ENCODE peak calls at places on chromosome 14, in nine cellular contexts. One of them, this sample, is unnamed. For H3K4me1, the result is how much of the 10 kb centered on the place peaks cover.

GRCh38 chr14:63867926-63868921 is 15.4 kb downstream of the SYNE2 start:
- ATAC-seq in HepG2: no peak
- ATAC-seq in psoas muscle: no peak
- ATAC-seq in lower lobe of right lung: no peak
- ATAC-seq in CD8-positive, alpha-beta T cell: no peak
- ATAC-seq in body of pancreas: peak
- ATAC-seq in RWPE2: no peak
- ATAC-seq in heart right ventricle: no peak
- ATAC-seq in upper lobe of left lung: no peak
- ATAC-seq in this sample: no peak

GRCh38 chr14:91258021-91258618 is 13.6 kb upstream of the GPR68 start:
- ATAC-seq in HepG2: no peak
- ATAC-seq in psoas muscle: peak
- ATAC-seq in lower lobe of right lung: peak
- ATAC-seq in CD8-positive, alpha-beta T cell: no peak
- ATAC-seq in body of pancreas: no peak
- ATAC-seq in RWPE2: peak
- ATAC-seq in heart right ventricle: peak
- ATAC-seq in upper lobe of left lung: peak
- ATAC-seq in this sample: peak

GRCh38 chr14:47442206-47442605 is 233.2 kb downstream of the MDGA2 start:
- ATAC-seq in HepG2: peak
- ATAC-seq in psoas muscle: no peak
- ATAC-seq in lower lobe of right lung: no peak
- ATAC-seq in CD8-positive, alpha-beta T cell: no peak
- ATAC-seq in body of pancreas: no peak
- ATAC-seq in RWPE2: peak
- ATAC-seq in heart right ventricle: no peak
- ATAC-seq in upper lobe of left lung: no peak
- ATAC-seq in this sample: peak

GRCh38 chr14:98143566-98143965 is 1128.4 kb downstream of the BCL11B start:
- ATAC-seq in HepG2: no peak
- ATAC-seq in psoas muscle: no peak
- ATAC-seq in lower lobe of right lung: no peak
- ATAC-seq in CD8-positive, alpha-beta T cell: no peak
- ATAC-seq in body of pancreas: no peak
- ATAC-seq in RWPE2: no peak
- ATAC-seq in heart right ventricle: no peak
- ATAC-seq in upper lobe of left lung: no peak
- ATAC-seq in this sample: no peak

GRCh38 chr14:53295985-53296582 is 143.0 kb upstream of the DDHD1 start:
- ATAC-seq in HepG2: no peak
- ATAC-seq in psoas muscle: no peak
- ATAC-seq in lower lobe of right lung: peak
- ATAC-seq in CD8-positive, alpha-beta T cell: no peak
- ATAC-seq in body of pancreas: peak
- ATAC-seq in RWPE2: no peak
- ATAC-seq in heart right ventricle: no peak
- ATAC-seq in upper lobe of left lung: no peak
- ATAC-seq in this sample: no peak

GRCh38 chr14:53500191-53500590 is 347.1 kb upstream of the DDHD1 start:
- ATAC-seq in HepG2: no peak
- ATAC-seq in psoas muscle: no peak
- ATAC-seq in lower lobe of right lung: no peak
- ATAC-seq in CD8-positive, alpha-beta T cell: no peak
- ATAC-seq in body of pancreas: no peak
- ATAC-seq in RWPE2: no peak
- ATAC-seq in heart right ventricle: no peak
- ATAC-seq in upper lobe of left lung: no peak
- ATAC-seq in this sample: no peak

GRCh38 chr14:95482967-95483842 is 33.2 kb downstream of the SYNE3 start:
- ATAC-seq in HepG2: peak
- ATAC-seq in psoas muscle: peak
- ATAC-seq in lower lobe of right lung: peak
- ATAC-seq in CD8-positive, alpha-beta T cell: no peak
- ATAC-seq in body of pancreas: peak
- ATAC-seq in RWPE2: peak
- ATAC-seq in heart right ventricle: peak
- ATAC-seq in upper lobe of left lung: peak
- ATAC-seq in this sample: peak

GRCh38 chr14:99226687-99227086 is 45.3 kb downstream of the BCL11B start:
- ATAC-seq in HepG2: no peak
- ATAC-seq in psoas muscle: no peak
- ATAC-seq in lower lobe of right lung: no peak
- ATAC-seq in CD8-positive, alpha-beta T cell: no peak
- ATAC-seq in body of pancreas: no peak
- ATAC-seq in RWPE2: no peak
- ATAC-seq in heart right ventricle: no peak
- ATAC-seq in upper lobe of left lung: no peak
- ATAC-seq in this sample: no peak

GRCh38 chr14:97924922-97925613 is 1127.9 kb downstream of the VRK1 start:
- ATAC-seq in HepG2: no peak
- ATAC-seq in psoas muscle: no peak
- ATAC-seq in lower lobe of right lung: no peak
- ATAC-seq in CD8-positive, alpha-beta T cell: no peak
- ATAC-seq in body of pancreas: no peak
- ATAC-seq in RWPE2: no peak
- ATAC-seq in heart right ventricle: no peak
- ATAC-seq in upper lobe of left lung: no peak
- ATAC-seq in this sample: no peak

GRCh38 chr14:76654573-76654955 is 106.7 kb upstream of the VASH1 start:
- ATAC-seq in HepG2: no peak
- ATAC-seq in psoas muscle: no peak
- ATAC-seq in lower lobe of right lung: no peak
- ATAC-seq in CD8-positive, alpha-beta T cell: no peak
- ATAC-seq in body of pancreas: no peak
- ATAC-seq in RWPE2: peak
- ATAC-seq in heart right ventricle: no peak
- ATAC-seq in upper lobe of left lung: no peak
- ATAC-seq in this sample: no peak

GRCh38 chr14:55077155-55077554 is 25.7 kb downstream of the MAPK1IP1L start:
- ATAC-seq in HepG2: peak
- ATAC-seq in psoas muscle: no peak
- ATAC-seq in lower lobe of right lung: peak
- ATAC-seq in CD8-positive, alpha-beta T cell: no peak
- ATAC-seq in body of pancreas: peak
- ATAC-seq in RWPE2: peak
- ATAC-seq in heart right ventricle: no peak
- ATAC-seq in upper lobe of left lung: peak
- ATAC-seq in this sample: no peak

GRCh38 chr14:33777651-33778050 is 173.2 kb downstream of the EGLN3 start:
- ATAC-seq in HepG2: no peak
- ATAC-seq in psoas muscle: no peak
- ATAC-seq in lower lobe of right lung: no peak
- ATAC-seq in CD8-positive, alpha-beta T cell: no peak
- ATAC-seq in body of pancreas: no peak
- ATAC-seq in RWPE2: peak
- ATAC-seq in heart right ventricle: no peak
- ATAC-seq in upper lobe of left lung: no peak
- ATAC-seq in this sample: no peak

DNA sequence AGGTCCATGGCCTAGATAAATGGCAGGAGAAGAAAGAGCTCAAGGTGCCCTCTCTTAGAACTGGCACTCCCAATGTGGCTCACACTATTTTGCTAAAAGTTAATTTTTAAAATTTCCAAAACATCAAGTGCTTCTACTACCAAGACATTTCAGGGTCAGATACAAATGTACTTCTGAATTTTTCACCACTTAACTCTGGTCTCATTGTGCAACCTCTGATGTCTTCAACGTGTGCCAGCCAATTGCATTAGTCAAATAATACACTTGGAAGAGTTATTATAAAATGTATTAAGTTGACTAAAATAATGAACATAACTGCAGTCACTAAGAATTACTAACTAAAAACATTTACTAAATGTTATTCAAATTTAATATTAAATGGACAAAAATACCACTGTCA is 41.3 kb downstream of the SLC25A47 start:
- ATAC-seq in HepG2: no peak
- ATAC-seq in psoas muscle: no peak
- ATAC-seq in lower lobe of right lung: peak
- ATAC-seq in CD8-positive, alpha-beta T cell: no peak
- ATAC-seq in body of pancreas: no peak
- ATAC-seq in RWPE2: no peak
- ATAC-seq in heart right ventricle: no peak
- ATAC-seq in upper lobe of left lung: no peak
- ATAC-seq in this sample: no peak
- H3K27ac ChIP-seq in HepG2: no peak
- H3K27ac ChIP-seq in psoas muscle: no peak
- H3K27ac ChIP-seq in lower lobe of right lung: no peak
- H3K27ac ChIP-seq in CD8-positive, alpha-beta T cell: no peak
- H3K27ac ChIP-seq in body of pancreas: no peak
- H3K27ac ChIP-seq in RWPE2: no peak
- H3K27ac ChIP-seq in heart right ventricle: peak
- H3K27ac ChIP-seq in upper lobe of left lung: peak
- H3K27ac ChIP-seq in this sample: no peak

DNA sequence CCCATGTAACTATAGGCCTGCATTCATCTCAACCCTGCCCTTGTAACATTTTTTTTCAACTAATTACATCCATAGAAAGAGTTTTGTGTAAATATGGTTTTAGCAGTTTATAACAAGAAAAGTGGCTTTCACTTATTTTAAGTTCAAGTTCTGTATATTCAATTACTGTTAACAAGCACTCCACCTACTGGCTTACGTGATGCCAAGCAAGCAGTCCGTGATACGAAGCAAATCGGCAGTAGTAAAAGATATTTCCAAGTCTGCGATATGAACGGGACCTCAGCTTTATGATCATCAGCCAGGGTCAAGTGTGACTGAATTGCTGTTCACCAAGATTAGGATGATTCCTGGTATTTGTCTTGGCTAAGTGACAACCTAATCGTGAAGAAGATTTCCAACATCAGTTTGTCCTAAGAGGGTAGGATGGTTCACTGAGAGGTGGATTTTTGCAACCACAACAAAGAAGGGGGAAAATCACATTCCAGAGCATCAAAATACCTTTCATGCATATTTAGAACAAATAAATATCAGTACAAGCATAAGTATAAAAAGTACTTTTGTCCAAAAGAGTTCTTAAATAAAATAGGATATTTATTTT is 456.2 kb downstream of the FOXG1 start:
- ATAC-seq in HepG2: peak
- ATAC-seq in psoas muscle: no peak
- ATAC-seq in lower lobe of right lung: no peak
- ATAC-seq in CD8-positive, alpha-beta T cell: no peak
- ATAC-seq in body of pancreas: no peak
- ATAC-seq in RWPE2: peak
- ATAC-seq in heart right ventricle: no peak
- ATAC-seq in upper lobe of left lung: no peak
- ATAC-seq in this sample: no peak
- TF ChIP-seq CTCF in HepG2: peak
- TF ChIP-seq CTCF in psoas muscle: peak
- TF ChIP-seq CTCF in lower lobe of right lung: peak
- TF ChIP-seq CTCF in CD8-positive, alpha-beta T cell: no peak
- TF ChIP-seq CTCF in body of pancreas: no peak
- TF ChIP-seq CTCF in RWPE2: peak
- TF ChIP-seq CTCF in heart right ventricle: peak
- TF ChIP-seq CTCF in upper lobe of left lung: no peak
- TF ChIP-seq CTCF in this sample: no peak

DNA sequence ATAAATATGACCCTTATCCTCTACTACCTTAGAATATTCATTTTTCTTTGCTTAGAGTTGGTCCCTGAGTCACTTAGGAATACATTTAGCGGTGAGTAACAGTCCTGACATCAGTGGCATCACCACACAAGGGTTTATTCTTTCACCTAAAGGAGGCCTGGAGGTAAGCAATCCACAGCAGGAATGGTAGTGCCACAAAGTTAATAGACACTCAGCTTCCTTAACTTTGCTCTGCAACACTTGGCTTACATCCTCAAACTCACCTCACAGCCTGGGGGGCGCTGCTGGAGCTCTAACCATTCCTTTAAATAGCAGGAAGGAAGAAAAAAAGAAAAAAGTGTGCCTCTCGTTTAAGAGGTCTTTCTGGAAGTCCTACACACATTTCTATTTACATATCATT is 29.1 kb downstream of the BBOF1 start:
- ATAC-seq in HepG2: no peak
- ATAC-seq in psoas muscle: no peak
- ATAC-seq in lower lobe of right lung: no peak
- ATAC-seq in CD8-positive, alpha-beta T cell: no peak
- ATAC-seq in body of pancreas: no peak
- ATAC-seq in RWPE2: peak
- ATAC-seq in heart right ventricle: no peak
- ATAC-seq in upper lobe of left lung: no peak
- ATAC-seq in this sample: no peak
- H3K4me1 ChIP-seq in HepG2: under half
- H3K4me1 ChIP-seq in psoas muscle: under half
- H3K4me1 ChIP-seq in lower lobe of right lung: under half
- H3K4me1 ChIP-seq in CD8-positive, alpha-beta T cell: under half
- H3K4me1 ChIP-seq in body of pancreas: under half
- H3K4me1 ChIP-seq in RWPE2: under half
- H3K4me1 ChIP-seq in heart right ventricle: under half
- H3K4me1 ChIP-seq in upper lobe of left lung: under half
- H3K4me1 ChIP-seq in this sample: under half

GRCh38 chr14:89298056-89298834 is 118.8 kb downstream of the FOXN3 start:
- ATAC-seq in HepG2: no peak
- ATAC-seq in psoas muscle: no peak
- ATAC-seq in lower lobe of right lung: no peak
- ATAC-seq in CD8-positive, alpha-beta T cell: no peak
- ATAC-seq in body of pancreas: no peak
- ATAC-seq in RWPE2: no peak
- ATAC-seq in heart right ventricle: no peak
- ATAC-seq in upper lobe of left lung: no peak
- ATAC-seq in this sample: no peak

GRCh38 chr14:89293349-89293916 is 123.6 kb downstream of the FOXN3 start:
- ATAC-seq in HepG2: peak
- ATAC-seq in psoas muscle: no peak
- ATAC-seq in lower lobe of right lung: no peak
- ATAC-seq in CD8-positive, alpha-beta T cell: no peak
- ATAC-seq in body of pancreas: no peak
- ATAC-seq in RWPE2: no peak
- ATAC-seq in heart right ventricle: no peak
- ATAC-seq in upper lobe of left lung: no peak
- ATAC-seq in this sample: no peak

GRCh38 chr14:89294872-89295271 is 122.2 kb downstream of the FOXN3 start:
- ATAC-seq in HepG2: no peak
- ATAC-seq in psoas muscle: no peak
- ATAC-seq in lower lobe of right lung: no peak
- ATAC-seq in CD8-positive, alpha-beta T cell: no peak
- ATAC-seq in body of pancreas: no peak
- ATAC-seq in RWPE2: no peak
- ATAC-seq in heart right ventricle: no peak
- ATAC-seq in upper lobe of left lung: no peak
- ATAC-seq in this sample: no peak

GRCh38 chr14:89294060-89294459 is 123.0 kb downstream of the FOXN3 start:
- ATAC-seq in HepG2: no peak
- ATAC-seq in psoas muscle: no peak
- ATAC-seq in lower lobe of right lung: no peak
- ATAC-seq in CD8-positive, alpha-beta T cell: no peak
- ATAC-seq in body of pancreas: peak
- ATAC-seq in RWPE2: no peak
- ATAC-seq in heart right ventricle: peak
- ATAC-seq in upper lobe of left lung: no peak
- ATAC-seq in this sample: no peak

DNA sequence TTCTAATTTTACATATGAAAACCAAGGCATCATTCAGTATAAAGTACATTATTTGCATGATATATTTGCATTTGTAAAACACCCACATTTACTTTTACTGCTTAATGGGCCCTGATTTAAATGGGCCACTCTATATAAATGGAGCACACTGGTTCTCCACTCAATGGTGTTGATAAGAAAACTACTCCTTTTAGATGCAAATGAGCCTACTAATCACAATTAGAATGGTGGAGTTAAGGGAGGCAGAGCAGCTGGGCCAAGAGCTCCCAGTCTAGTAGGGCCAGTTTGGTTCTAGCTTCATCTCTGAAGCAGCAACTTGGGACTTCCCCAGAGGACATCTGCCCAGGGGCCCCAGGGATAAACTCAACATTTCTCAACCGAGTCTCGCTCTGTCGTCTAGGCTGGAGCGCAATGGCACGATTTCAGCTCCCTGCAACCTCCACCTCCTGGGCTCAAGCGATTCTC is 120.7 kb downstream of the FOXN3 start:
- ATAC-seq in HepG2: no peak
- ATAC-seq in psoas muscle: no peak
- ATAC-seq in lower lobe of right lung: no peak
- ATAC-seq in CD8-positive, alpha-beta T cell: no peak
- ATAC-seq in body of pancreas: no peak
- ATAC-seq in RWPE2: no peak
- ATAC-seq in heart right ventricle: no peak
- ATAC-seq in upper lobe of left lung: no peak
- ATAC-seq in this sample: no peak
- H3K27ac ChIP-seq in HepG2: no peak
- H3K27ac ChIP-seq in psoas muscle: no peak
- H3K27ac ChIP-seq in lower lobe of right lung: no peak
- H3K27ac ChIP-seq in CD8-positive, alpha-beta T cell: no peak
- H3K27ac ChIP-seq in body of pancreas: no peak
- H3K27ac ChIP-seq in RWPE2: no peak
- H3K27ac ChIP-seq in heart right ventricle: no peak
- H3K27ac ChIP-seq in upper lobe of left lung: no peak
- H3K27ac ChIP-seq in this sample: no peak

This sample was measured in gastroesophageal sphincter.